ENCODE peak calls at places on chromosomes 3 and 15, in five cellular contexts. N, Y, X, G and S are unnamed samples.
A peak's percentile ranks its signal among the peaks of the same experiment; 100 is the strongest.

GRCh38 chr3:100042144-100042543 is 72.2 kb downstream of the FILIP1L start:
- DNase-seq in G (no peak), N (no peak), X (peak; percentile 53), Y (no peak), S (no peak)

GRCh38 chr3:124802702-124803101 is 72.5 kb downstream of the UMPS start:
- DNase-seq in Y (no peak), N (no peak), X (no peak), G (no peak), S (no peak)

GRCh38 chr15:85748729-85749128 is 46.0 kb downstream of the KLHL25 start:
- DNase-seq in G (no peak), N (no peak), Y (peak; percentile 61), X (no peak), S (no peak)

GRCh38 chr3:42655980-42656679 is 2.6 kb downstream of the ZBTB47 start:
- DNase-seq in Y (peak; percentile 63), X (peak; percentile 28), N (peak; percentile 37), G (no peak), S (no peak)

GRCh38 chr15:90059208-90059985 is 42.9 kb downstream of the IDH2 start:
- DNase-seq in N (no peak), G (peak; percentile 95), Y (peak; percentile 98), X (peak; percentile 50), S (peak; percentile 40)

GRCh38 chr3:139122221-139122581 is 77.5 kb upstream of the PRR23C start:
- DNase-seq in G (no peak), N (no peak), X (no peak), Y (no peak), S (no peak)

GRCh38 chr15:77877869-77878577 is 199.5 kb downstream of the TBC1D2B start:
- DNase-seq in N (no peak), G (no peak), X (no peak), Y (peak; percentile 3), S (no peak)

GRCh38 chr15:74835312-74835823 is 7.6 kb downstream of the ULK3 start:
- DNase-seq in X (peak; percentile 68), N (peak; percentile 69), Y (peak; percentile 90), G (peak; percentile 82), S (peak; percentile 17)

GRCh38 chr3:16942955-16943354 is 58.2 kb downstream of the PLCL2 start:
- DNase-seq in Y (no peak), G (no peak), X (no peak), N (no peak), S (no peak)

GRCh38 chr3:113250566-113250965 is 39.2 kb downstream of the BOC start:
- DNase-seq in N (no peak), X (no peak), Y (no peak), G (no peak), S (no peak)

GRCh38 chr3:49803464-49804140 is 541 bp downstream of the INKA1 start:
- DNase-seq in Y (no peak), X (peak; percentile 71), N (peak; percentile 28), G (no peak), S (peak; percentile 32)

GRCh38 chr3:123732447-123732846 is 147.6 kb upstream of the HACD2 start:
- DNase-seq in X (peak; percentile 45), N (no peak), G (no peak), Y (no peak), S (no peak)

GRCh38 chr3:191376742-191377141 is 46.4 kb upstream of the UTS2B start:
- DNase-seq in X (peak; percentile 16), Y (no peak), G (no peak), N (no peak), S (no peak)

GRCh38 chr15:64623347-64624024 is 151.9 kb downstream of the RBPMS2 start:
- DNase-seq in N (no peak), G (no peak), X (no peak), Y (no peak), S (no peak)

GRCh38 chr15:75238150-75238549 is 20.0 kb upstream of the GOLGA6C start:
- DNase-seq in G (peak; percentile 44), Y (no peak), N (no peak), X (no peak), S (no peak)

GRCh38 chr3:197718904-197719303 is 17.8 kb downstream of the RUBCN start:
- DNase-seq in X (peak; percentile 78), G (peak; percentile 26), Y (no peak), N (peak; percentile 26), S (no peak)

GRCh38 chr3:8164145-8164544 is 337.5 kb upstream of the LMCD1 start:
- DNase-seq in Y (no peak), N (no peak), X (no peak), G (no peak), S (no peak)

GRCh38 chr3:177729939-177730700 is 532.8 kb upstream of the TBL1XR1 start:
- DNase-seq in N (no peak), G (no peak), Y (no peak), X (no peak), S (no peak)

GRCh38 chr3:138199847-138200246 is 12.7 kb downstream of the ARMC8 start:
- DNase-seq in G (no peak), N (no peak), Y (no peak), X (no peak), S (no peak)

GRCh38 chr3:172580680-172581079 is 57.5 kb upstream of the TNFSF10 start:
- DNase-seq in G (no peak), N (no peak), Y (no peak), X (no peak), S (no peak)

GRCh38 chr15:84638103-84638502 is 16.0 kb downstream of the WDR73 start:
- DNase-seq in Y (no peak), N (no peak), X (peak; percentile 39), G (no peak), S (no peak)

GRCh38 chr3:25854635-25855034 is 64.7 kb downstream of the OXSM start:
- DNase-seq in X (peak; percentile 23), G (no peak), Y (no peak), N (no peak), S (no peak)

GRCh38 chr15:78455749-78456148 is 17.7 kb downstream of the IREB2 start:
- DNase-seq in N (no peak), X (peak; percentile 34), Y (no peak), G (no peak), S (no peak)

GRCh38 chr3:30199096-30199734 is 407.2 kb upstream of the TGFBR2 start:
- DNase-seq in X (peak; percentile 86), N (peak; percentile 61), G (peak; percentile 76), Y (peak; percentile 86), S (peak; percentile 7)

GRCh38 chr3:21750831-21751391 is at the start of gene ZNF385D:
- DNase-seq in Y (peak; percentile 59), X (peak; percentile 69), N (no peak), G (peak; percentile 61), S (no peak)

GRCh38 chr3:167575000-167575399 is 78.7 kb downstream of the WDR49 start:
- DNase-seq in N (no peak), Y (peak; percentile 50), G (no peak), X (no peak), S (no peak)

GRCh38 chr3:4681301-4681700 is 188.2 kb downstream of the ITPR1 start:
- DNase-seq in N (no peak), Y (no peak), G (no peak), X (no peak), S (no peak)

GRCh38 chr15:51212909-51213308 is 118.2 kb upstream of the TNFAIP8L3 start:
- DNase-seq in G (no peak), X (no peak), Y (no peak), N (no peak), S (no peak)

GRCh38 chr3:119294402-119294888 is 262 bp downstream of the ARHGAP31 start:
- DNase-seq in G (peak; percentile 85), Y (peak; percentile 96), X (peak; percentile 60), N (peak; percentile 31), S (peak; percentile 69)

GRCh38 chr15:76470691-76471090 is 134.1 kb downstream of the ISL2 start:
- DNase-seq in N (no peak), G (no peak), Y (no peak), X (no peak), S (no peak)

GRCh38 chr3:160754855-160755747 is 930 bp upstream of the PPM1L start:
- DNase-seq in X (peak; percentile 96), Y (peak; percentile 98), G (peak; percentile 97), N (peak; percentile 96), S (peak; percentile 87)

GRCh38 chr3:160755776-160756304 is at the start of gene PPM1L:
- DNase-seq in X (peak; percentile 76), G (peak; percentile 88), N (peak; percentile 64), Y (peak; percentile 95), S (peak; percentile 42)

GRCh38 chr3:160753953-160754352 is 2.1 kb upstream of the PPM1L start:
- DNase-seq in X (no peak), Y (no peak), N (no peak), G (no peak), S (no peak)

GRCh38 chr3:160756907-160757623 is 1.0 kb downstream of the PPM1L start:
- DNase-seq in G (peak; percentile 63), N (no peak), Y (peak; percentile 64), X (peak; percentile 13), S (no peak)

GRCh38 chr3:160754371-160754854 is 1.6 kb upstream of the PPM1L start:
- DNase-seq in N (no peak), G (peak; percentile 39), Y (peak; percentile 82), X (peak; percentile 63), S (no peak)
- H3K4me1 ChIP-seq in N (peaks cover 19% of the 10 kb centered on the region), G (peaks cover 16% of the 10 kb centered on the region), Y (no peaks in the 10 kb centered on the region), X (peaks cover 14% of the 10 kb centered on the region), S (peaks cover 14% of the 10 kb centered on the region)

GRCh38 chr15:42605281-42605744 is 29.9 kb downstream of the STARD9 start:
- DNase-seq in Y (no peak), X (no peak), N (no peak), G (no peak), S (no peak)
- H3K4me3 ChIP-seq in Y (no peak overlapping the region), X (no peak overlapping the region), N (no peak overlapping the region), G (no peak overlapping the region), S (no peak overlapping the region)

GRCh38 chr3:9452417-9452816 is 55.0 kb downstream of the SETD5 start:
- DNase-seq in N (no peak), G (no peak), Y (no peak), X (no peak), S (no peak)

DNA sequence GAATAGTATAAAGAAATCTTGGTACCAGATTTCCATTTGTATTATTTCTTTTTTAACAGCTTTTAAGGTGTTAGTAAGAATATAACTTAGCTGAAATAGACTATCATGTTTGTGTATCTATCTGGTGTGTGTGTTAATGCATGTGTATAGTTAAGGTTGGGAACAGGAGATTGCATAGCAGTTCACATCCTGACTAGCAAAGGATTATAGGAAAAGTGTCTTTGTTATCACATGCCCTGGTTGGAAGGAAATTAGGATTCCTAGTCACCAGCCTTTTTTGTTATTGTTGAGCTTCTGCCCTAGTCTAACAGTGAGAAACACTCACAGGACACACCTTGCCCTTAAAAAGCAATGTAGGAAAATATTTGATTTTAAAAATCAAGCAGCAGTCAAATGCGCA is 58.2 kb downstream of the SETD5 start:
- DNase-seq in G (no peak), Y (no peak), X (no peak), N (no peak), S (no peak)
- H3K36me3 ChIP-seq in G (peaks cover 96% of the 10 kb centered on the region), Y (peaks cover 96% of the 10 kb centered on the region), X (no peaks in the 10 kb centered on the region), N (no peaks in the 10 kb centered on the region), S (peaks cover 37% of the 10 kb centered on the region)

DNA sequence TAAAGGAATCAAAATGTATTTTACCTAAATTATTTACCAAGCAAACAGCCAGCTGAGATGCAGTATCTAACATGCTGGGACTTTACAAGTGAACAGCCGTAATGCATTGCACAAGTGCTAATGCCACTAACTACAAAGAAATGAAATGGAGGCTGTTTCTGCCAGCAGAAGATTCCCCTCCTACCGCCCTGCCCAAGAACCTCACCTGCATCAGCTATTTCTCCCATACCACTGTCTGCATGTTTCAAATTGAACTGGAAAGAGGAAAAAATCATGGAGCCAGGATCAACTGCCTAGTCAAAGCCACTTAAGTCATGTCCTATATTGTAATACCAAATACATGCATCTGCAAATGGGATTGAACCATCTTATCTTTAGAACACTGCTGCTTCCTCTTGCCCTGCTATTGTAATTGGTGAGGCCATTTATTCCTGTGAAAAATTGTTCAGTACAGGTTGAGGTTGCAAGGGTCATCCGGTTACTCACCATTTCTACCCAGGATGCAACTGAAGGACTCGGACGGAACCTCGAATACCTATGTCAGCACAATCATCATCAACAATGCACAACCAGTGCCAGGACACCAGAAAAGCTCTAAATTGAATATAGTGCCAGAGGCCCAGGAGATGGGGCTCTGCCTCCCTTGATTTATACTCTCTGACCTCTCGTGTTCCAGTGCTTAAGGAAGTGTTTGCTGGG is 27.5 kb downstream of the ANXA2 start:
- DNase-seq in X (no peak), Y (no peak), N (no peak), G (no peak), S (no peak)
- H3K4me1 ChIP-seq in X (peaks cover 50% of the 10 kb centered on the region), Y (peaks cover 31% of the 10 kb centered on the region), N (peaks cover 21% of the 10 kb centered on the region), G (peaks cover 49% of the 10 kb centered on the region), S (peaks cover 4% of the 10 kb centered on the region)